ENCODE peak calls at places on chromosomes 4 and X, in six cellular contexts. X is type B pancreatic cell, Q is GM12878, K is BJ, O is A549, F is upper lobe of right lung. B is an unnamed sample.

GRCh38 chr4:184983660-184984356 is 34.5 kb upstream of the HELT start:
- DNase-seq in F (peak), O (peak), Q (peak), X (no peak), K (no peak), B (no peak)

GRCh38 chr4:53706422-53707032 is 115.2 kb upstream of the LNX1 start:
- DNase-seq in Q (peak), K (no peak), O (peak), F (no peak), X (no peak), B (peak)

GRCh38 chrX:9835585-9836210 is 49.5 kb downstream of the SHROOM2 start:
- DNase-seq in O (no peak), K (no peak), F (no peak), Q (no peak), X (no peak), B (no peak)

GRCh38 chr4:151901631-151902030 is 140.8 kb upstream of the GATB start:
- DNase-seq in X (no peak), O (no peak), Q (no peak), K (no peak), F (no peak), B (no peak)

GRCh38 chr4:83964996-83965541 is 429.2 kb downstream of the GPAT3 start:
- DNase-seq in O (peak), F (no peak), K (no peak), X (no peak), Q (no peak), B (no peak)

GRCh38 chr4:3784469-3785291 is 18.5 kb downstream of the ADRA2C start:
- DNase-seq in Q (no peak), O (no peak), K (no peak), F (no peak), X (no peak), B (no peak)

GRCh38 chr4:88831063-88831462 is 133.4 kb upstream of the NAP1L5 start:
- DNase-seq in Q (no peak), F (no peak), X (no peak), O (no peak), K (no peak), B (no peak)

GRCh38 chr4:81913427-81913878 is 441.7 kb upstream of the RASGEF1B start:
- DNase-seq in Q (no peak), X (peak), K (no peak), O (peak), F (no peak), B (peak)

GRCh38 chr4:78417603-78418002 is 134.0 kb upstream of the ANXA3 start:
- DNase-seq in F (no peak), O (no peak), X (no peak), Q (no peak), K (no peak), B (no peak)
- TF ChIP-seq CTCF in F (no peak), O (no peak), X (no peak), Q (no peak), K (no peak), B (no peak)

GRCh38 chrX:727738-728621 is 97.4 kb downstream of the SHOX start:
- DNase-seq in F (no peak), O (peak), K (no peak), Q (no peak), X (no peak), B (no peak)
- TF ChIP-seq CTCF in F (no peak), O (peak), K (peak), Q (no peak), X (peak), B (peak)

DNA sequence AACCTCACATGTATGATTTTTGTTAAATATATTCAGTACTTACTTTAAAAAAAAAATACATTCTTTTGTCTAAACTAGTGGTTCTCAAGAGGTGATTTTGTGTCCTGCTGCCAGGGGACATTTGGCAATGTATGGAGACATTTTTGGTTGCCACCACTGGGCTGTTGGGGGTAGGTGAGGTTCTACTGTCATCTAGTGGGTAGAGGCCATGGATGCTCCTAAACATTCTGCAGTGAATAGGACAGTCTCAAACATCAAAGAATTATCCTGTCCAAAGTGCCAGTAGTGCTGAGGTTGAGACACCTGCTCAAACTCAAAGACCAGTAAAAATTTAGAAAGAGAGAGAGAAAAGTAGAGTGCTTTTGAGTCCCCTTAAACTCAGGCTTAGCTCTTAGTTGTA is 32.9 kb upstream of the PGM2 start:
- DNase-seq in F (no peak), Q (no peak), K (no peak), O (peak), X (no peak), B (no peak)
- TF ChIP-seq CTCF in F (peak), Q (peak), K (peak), O (no peak), X (peak), B (peak)

DNA sequence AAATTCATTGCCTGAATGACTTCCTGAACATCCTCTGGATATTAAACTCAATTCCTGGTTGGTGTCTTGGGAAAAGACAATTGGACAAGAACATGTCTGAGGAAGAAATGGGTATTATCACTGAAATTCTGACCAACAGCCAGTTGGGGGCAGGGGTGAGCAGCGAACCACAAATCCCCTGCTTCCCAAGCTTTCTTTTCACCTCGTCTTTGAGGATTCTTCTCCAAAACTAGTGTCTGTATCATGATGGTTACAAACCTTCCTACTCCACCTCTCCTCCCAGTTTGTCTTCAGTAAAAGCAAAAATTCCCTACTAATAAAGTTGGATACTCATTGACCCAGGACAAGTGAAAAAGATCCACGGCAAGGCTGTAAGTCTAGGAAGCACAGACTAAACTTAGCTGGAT is 48.3 kb upstream of the WDR1 start:
- DNase-seq in X (no peak), F (no peak), Q (no peak), K (no peak), O (peak), B (no peak)
- TF ChIP-seq CTCF in X (peak), F (peak), Q (peak), K (peak), O (peak), B (peak)

DNA sequence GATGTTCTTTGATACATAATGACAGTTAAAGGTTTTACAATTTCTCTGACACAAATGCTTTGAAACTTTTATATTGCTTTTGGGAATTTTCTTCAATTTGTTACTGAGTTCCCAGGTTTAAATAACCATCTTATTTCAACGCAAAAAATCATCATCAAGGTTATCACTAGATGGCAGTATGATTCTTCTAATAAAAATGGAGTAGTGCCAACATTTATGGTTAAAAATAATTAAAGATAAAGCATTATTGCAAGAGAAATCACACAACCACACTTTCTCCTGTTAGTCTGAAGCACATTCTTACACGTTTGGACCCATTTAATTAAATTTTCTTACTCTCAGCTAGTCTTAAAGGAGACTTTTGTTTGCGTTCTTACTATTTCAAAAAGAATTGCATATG is 611.3 kb upstream of the CPXCR1 start:
- DNase-seq in Q (no peak), O (no peak), X (no peak), K (no peak), F (no peak), B (no peak)
- TF ChIP-seq CTCF in Q (no peak), O (peak), X (peak), K (no peak), F (peak), B (no peak)

GRCh38 chr4:140049924-140050681 is 103.9 kb downstream of the MAML3 start:
- DNase-seq in Q (no peak), O (peak), F (no peak), K (no peak), X (no peak), B (no peak)
- TF ChIP-seq CTCF in Q (peak), O (peak), F (no peak), K (peak), X (peak), B (peak)

GRCh38 chr4:15037923-15038541 is 35.8 kb downstream of the CPEB2 start:
- DNase-seq in F (no peak), O (no peak), Q (no peak), X (no peak), K (no peak), B (no peak)

GRCh38 chr4:15043922-15044321 is 41.6 kb downstream of the CPEB2 start:
- DNase-seq in K (no peak), Q (no peak), F (no peak), X (no peak), O (no peak), B (no peak)

GRCh38 chr4:15042529-15043167 is 40.4 kb downstream of the CPEB2 start:
- DNase-seq in F (no peak), X (no peak), O (no peak), K (no peak), Q (no peak), B (no peak)

GRCh38 chr4:15040916-15041463 is 38.7 kb downstream of the CPEB2 start:
- DNase-seq in K (no peak), F (no peak), O (no peak), Q (no peak), X (no peak), B (no peak)

DNA sequence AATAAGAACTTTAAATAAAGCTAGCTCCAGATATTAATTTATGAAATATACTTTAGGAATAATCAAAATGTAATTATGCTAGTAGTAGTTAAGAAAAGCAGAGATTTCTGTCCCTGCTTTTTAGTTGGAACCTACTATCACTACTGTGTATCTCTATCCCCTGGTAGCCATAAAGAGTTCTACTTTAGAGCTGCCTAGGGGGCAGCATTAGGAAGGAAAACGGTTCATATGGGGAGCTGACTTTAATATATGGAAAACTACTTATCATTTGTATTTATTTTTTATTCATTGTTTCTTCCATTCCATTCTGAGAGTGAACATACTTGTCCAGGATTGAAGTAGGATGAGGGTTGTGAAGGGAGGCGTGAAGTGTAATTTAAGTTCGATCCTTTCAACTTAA is 40.9 kb downstream of the CPEB2 start:
- DNase-seq in O (peak), Q (no peak), K (no peak), X (no peak), F (no peak), B (no peak)
- TF ChIP-seq CTCF in O (peak), Q (no peak), K (no peak), X (peak), F (no peak), B (no peak)

B was measured in AG09319.